ENCODE peak calls at places on chromosome 4, in nine cellular contexts. R is WERI-Rb-1, P is endothelial cell, T is activated B cell treated with CpG ODN at 0.5 μM for 24 hours, S is astrocyte of the spinal cord, U is dorsolateral prefrontal cortex, X is thoracic aorta, G is transverse colon, W is mammary epithelial cell. E is an unnamed sample.

GRCh38 chr4:172155838-172156345 is 342.7 kb downstream of the GALNTL6 start:
- DNase-seq in G (no peak), R (no peak), T (no peak), U (no peak), X (no peak), P (no peak), S (no peak), W (no peak), E (no peak)

GRCh38 chr4:25970241-25970675 is 56.2 kb downstream of the SMIM20 start:
- DNase-seq in W (no peak), T (peak), S (peak), X (no peak), G (peak), P (peak), U (peak), R (no peak), E (no peak)

GRCh38 chr4:20251796-20252655 is at the start of gene SLIT2:
- DNase-seq in P (peak), W (peak), R (peak), G (peak), T (no peak), X (no peak), S (peak), U (peak), E (peak)

GRCh38 chr4:38313999-38314561 is 349.9 kb upstream of the KLF3 start:
- DNase-seq in G (peak), T (no peak), S (peak), W (peak), R (no peak), P (no peak), X (no peak), U (no peak), E (no peak)

GRCh38 chr4:114941522-114941921 is 171.9 kb downstream of the NDST4 start:
- DNase-seq in W (no peak), T (no peak), X (no peak), G (no peak), S (no peak), U (no peak), R (no peak), P (no peak), E (no peak)

GRCh38 chr4:159368320-159368719 is 265.4 kb downstream of the RAPGEF2 start:
- DNase-seq in U (no peak), X (no peak), R (no peak), P (no peak), T (no peak), W (peak), S (no peak), G (no peak), E (no peak)

GRCh38 chr4:786861-787300 is 39.0 kb downstream of the CPLX1 start:
- DNase-seq in T (no peak), X (no peak), U (no peak), G (no peak), S (no peak), W (no peak), R (no peak), P (no peak), E (no peak)

GRCh38 chr4:3363411-3364141 is 70.8 kb downstream of the RGS12 start:
- DNase-seq in W (no peak), U (no peak), X (no peak), S (no peak), P (no peak), T (no peak), G (no peak), R (no peak), E (no peak)

GRCh38 chr4:35559559-35560365 is 684.6 kb downstream of the ARAP2 start:
- DNase-seq in R (no peak), T (no peak), S (peak), X (no peak), P (no peak), G (no peak), U (no peak), W (peak), E (no peak)

GRCh38 chr4:94274912-94275311 is 67.2 kb downstream of the SMARCAD1 start:
- DNase-seq in W (no peak), X (no peak), R (no peak), U (no peak), S (peak), T (no peak), G (no peak), P (no peak), E (no peak)

GRCh38 chr4:141642711-141643110 is 6.3 kb downstream of the IL15 start:
- DNase-seq in R (no peak), T (no peak), S (no peak), W (peak), U (no peak), X (no peak), P (no peak), G (no peak), E (no peak)

GRCh38 chr4:6768539-6768905 is 14.0 kb upstream of the KIAA0232 start:
- DNase-seq in T (no peak), G (no peak), R (no peak), X (peak), U (no peak), S (peak), P (no peak), W (no peak), E (no peak)

GRCh38 chr4:110193822-110194761 is 4.3 kb downstream of the ELOVL6 start:
- DNase-seq in P (peak), T (peak), G (peak), U (peak), W (peak), S (peak), X (no peak), R (peak), E (no peak)

GRCh38 chr4:108168672-108169562 is at the start of gene LEF1:
- DNase-seq in S (peak), R (peak), T (no peak), W (peak), P (peak), G (peak), U (no peak), X (no peak), E (no peak)

GRCh38 chr4:83922419-83922818 is 386.5 kb downstream of the GPAT3 start:
- DNase-seq in U (no peak), G (no peak), W (no peak), X (no peak), T (no peak), P (no peak), R (no peak), S (no peak), E (no peak)

GRCh38 chr4:73311428-73311827 is 52.8 kb upstream of the ANKRD17 start:
- DNase-seq in U (no peak), G (no peak), R (no peak), W (peak), S (peak), P (no peak), X (no peak), T (no peak), E (no peak)

GRCh38 chr4:155889036-155889793 is 14.3 kb upstream of the TDO2 start:
- DNase-seq in S (peak), W (peak), T (no peak), U (no peak), P (no peak), X (no peak), R (no peak), G (no peak), E (no peak)

GRCh38 chr4:14000091-14000814 is 372.7 kb upstream of the BOD1L1 start:
- DNase-seq in P (no peak), W (peak), R (no peak), T (no peak), U (no peak), G (no peak), X (no peak), S (no peak), E (no peak)

GRCh38 chr4:189656551-189657165 is 284.0 kb upstream of the FRG1 start:
- DNase-seq in P (no peak), U (no peak), G (no peak), W (no peak), T (no peak), R (no peak), X (no peak), S (no peak), E (no peak)

GRCh38 chr4:16642897-16643296 is 255.5 kb downstream of the LDB2 start:
- DNase-seq in P (no peak), T (no peak), W (no peak), S (no peak), X (no peak), G (no peak), R (no peak), U (no peak), E (no peak)
- TF ChIP-seq CTCF in P (no peak), T (no peak), W (peak), S (no peak), X (no peak), G (no peak), R (no peak), U (peak), E (no peak)

GRCh38 chr4:89256203-89256800 is 51.3 kb downstream of the GPRIN3 start:
- DNase-seq in X (no peak), G (no peak), P (no peak), W (no peak), R (peak), U (no peak), T (no peak), S (no peak), E (no peak)

GRCh38 chr4:89253306-89253705 is 54.3 kb downstream of the GPRIN3 start:
- DNase-seq in S (no peak), P (no peak), G (no peak), T (no peak), W (no peak), U (no peak), R (no peak), X (no peak), E (no peak)

GRCh38 chr4:89257376-89257775 is 50.2 kb downstream of the GPRIN3 start:
- DNase-seq in R (peak), T (no peak), P (no peak), W (no peak), X (no peak), S (no peak), U (no peak), G (no peak), E (no peak)

GRCh38 chr4:89253935-89254334 is 53.7 kb downstream of the GPRIN3 start:
- DNase-seq in U (no peak), G (no peak), X (no peak), R (no peak), T (no peak), S (no peak), P (no peak), W (no peak), E (no peak)

DNA sequence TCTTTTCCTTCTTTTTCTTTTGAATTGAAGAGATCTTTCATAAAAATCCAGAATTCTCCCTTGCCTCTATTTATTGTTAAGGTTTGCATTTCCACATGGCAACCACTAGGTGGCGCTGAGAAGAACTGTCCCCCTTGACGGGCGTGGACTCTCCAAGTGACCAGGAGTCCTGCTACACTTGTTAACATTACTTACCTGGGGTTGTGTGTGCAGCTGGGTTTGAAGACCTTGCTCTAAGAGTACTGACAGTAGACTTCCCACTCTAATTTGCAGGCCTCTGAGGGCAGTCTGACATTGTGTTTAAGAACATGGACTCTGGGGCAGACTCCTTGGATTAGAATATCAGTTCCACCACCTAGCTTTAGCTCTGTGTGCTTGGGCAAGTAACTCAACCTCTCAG is 52.8 kb downstream of the GPRIN3 start:
- DNase-seq in G (peak), S (no peak), X (no peak), T (no peak), U (no peak), R (peak), P (peak), W (peak), E (no peak)
- TF ChIP-seq CTCF in G (peak), S (peak), X (no peak), T (peak), U (peak), R (peak), P (peak), W (peak), E (peak)

DNA sequence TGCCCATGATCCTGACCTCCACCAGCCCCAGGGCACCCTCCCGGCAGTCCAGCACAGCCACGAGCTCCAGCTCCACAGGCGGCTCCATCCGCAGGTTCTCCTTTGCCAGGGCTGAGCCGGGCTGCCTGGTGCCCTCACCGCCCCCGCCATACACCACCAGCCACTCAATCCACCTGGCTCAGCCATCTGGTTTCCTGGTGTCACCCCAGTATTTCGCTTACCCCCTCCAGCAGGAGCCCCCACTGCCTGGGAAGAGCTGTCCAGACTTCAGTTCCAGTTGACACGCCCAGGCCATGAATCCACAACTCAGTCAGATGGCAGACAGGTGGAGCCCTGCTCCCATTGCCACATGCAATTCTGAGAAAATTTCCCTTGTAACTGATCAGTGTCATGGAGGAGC is 3.9 kb downstream of the SHISA3 start:
- DNase-seq in G (no peak), S (no peak), X (no peak), P (no peak), R (no peak), W (no peak), T (no peak), U (no peak), E (no peak)
- TF ChIP-seq CTCF in G (no peak), S (no peak), X (no peak), P (no peak), R (peak), W (no peak), T (no peak), U (no peak), E (no peak)

GRCh38 chr4:152988721-152989553 is 52.8 kb downstream of the FHDC1 start:
- DNase-seq in W (no peak), U (no peak), S (no peak), P (no peak), X (no peak), T (no peak), G (peak), R (no peak), E (no peak)
- TF ChIP-seq CTCF in W (no peak), U (no peak), S (no peak), P (no peak), X (no peak), T (no peak), G (no peak), R (no peak), E (no peak)

GRCh38 chr4:9762823-9763475 is 18.5 kb upstream of the DRD5 start:
- DNase-seq in S (peak), W (peak), R (peak), X (no peak), T (no peak), U (peak), P (peak), G (peak), E (no peak)

GRCh38 chr4:9771069-9771468 is 10.4 kb upstream of the DRD5 start:
- DNase-seq in T (no peak), G (no peak), R (no peak), S (no peak), W (peak), P (no peak), X (no peak), U (no peak), E (no peak)

GRCh38 chr4:9764155-9764696 is 17.2 kb upstream of the DRD5 start:
- DNase-seq in S (no peak), W (no peak), G (no peak), U (no peak), X (no peak), T (no peak), R (peak), P (no peak), E (no peak)

GRCh38 chr4:9765091-9765490 is 16.3 kb upstream of the DRD5 start:
- DNase-seq in S (no peak), W (no peak), P (peak), T (no peak), U (no peak), G (peak), R (peak), X (no peak), E (no peak)
- TF ChIP-seq CTCF in S (no peak), W (peak), P (peak), T (no peak), U (peak), G (peak), R (peak), X (peak), E (no peak)

GRCh38 chr4:76673361-76673760 is 224.6 kb downstream of the SOWAHB start:
- DNase-seq in P (no peak), T (no peak), W (no peak), G (no peak), X (no peak), R (no peak), U (no peak), S (no peak), E (no peak)
- TF ChIP-seq CTCF in P (no peak), T (no peak), W (no peak), G (no peak), X (no peak), R (no peak), U (no peak), S (no peak), E (no peak)

GRCh38 chr4:146513548-146513947 is 8.2 kb downstream of the SLC10A7 start:
- DNase-seq in X (no peak), G (no peak), W (no peak), R (no peak), U (no peak), S (no peak), T (no peak), P (no peak), E (no peak)

GRCh38 chr4:146508229-146508939 is 13.4 kb downstream of the SLC10A7 start:
- DNase-seq in S (no peak), U (no peak), G (no peak), P (no peak), R (no peak), X (no peak), T (no peak), W (no peak), E (no peak)

GRCh38 chr4:146507607-146508006 is 14.1 kb downstream of the SLC10A7 start:
- DNase-seq in S (no peak), R (no peak), W (no peak), T (no peak), G (no peak), U (no peak), X (no peak), P (no peak), E (no peak)

GRCh38 chr4:146511381-146511780 is 10.4 kb downstream of the SLC10A7 start:
- DNase-seq in R (no peak), X (no peak), U (no peak), T (no peak), P (no peak), G (no peak), W (no peak), S (no peak), E (no peak)

GRCh38 chr4:146510942-146511341 is 10.8 kb downstream of the SLC10A7 start:
- DNase-seq in G (no peak), P (no peak), U (no peak), S (no peak), X (no peak), T (no peak), R (no peak), W (no peak), E (no peak)
- TF ChIP-seq CTCF in G (no peak), P (no peak), U (no peak), S (no peak), X (no peak), T (no peak), R (no peak), W (no peak), E (no peak)

GRCh38 chr4:154626793-154627484 is 14.5 kb upstream of the FGG start:
- DNase-seq in U (peak), S (peak), W (peak), X (no peak), R (peak), T (peak), G (peak), P (peak), E (no peak)
- TF ChIP-seq CTCF in U (peak), S (peak), W (peak), X (peak), R (peak), T (no peak), G (peak), P (peak), E (no peak)